ENCODE peak calls at places on chromosomes 6 and 20, in nine cellular contexts. A, C, W, K, P, D, M, U and I are unnamed samples. For H3K36me3, the result is how much of the 10 kb centered on the place peaks cover.

GRCh38 chr6:2616796-2617195 is 133.9 kb downstream of the MYLK4 start:
- DNase-seq in M (no peak), W (no peak), D (no peak), K (no peak), U (no peak), P (no peak), A (no peak), C (no peak), I (peak)

GRCh38 chr6:34709386-34709785 is 12.8 kb upstream of the ILRUN start:
- DNase-seq in P (peak), K (no peak), C (no peak), M (peak), A (peak), D (peak), U (peak), W (peak), I (no peak)

GRCh38 chr6:150418825-150419594 is 50.2 kb downstream of the IYD start:
- DNase-seq in A (peak), W (peak), P (peak), M (peak), K (peak), C (peak), D (peak), U (peak), I (peak)

GRCh38 chr6:33415831-33416230 is 2.1 kb downstream of the CUTA start:
- DNase-seq in M (no peak), A (no peak), K (no peak), U (no peak), W (no peak), P (no peak), C (no peak), D (no peak), I (no peak)

GRCh38 chr6:75300206-75300605 is 15.6 kb upstream of the TMEM30A start:
- DNase-seq in W (peak), K (no peak), U (no peak), C (no peak), M (no peak), A (no peak), P (no peak), D (no peak), I (no peak)

GRCh38 chr20:59194023-59194935 is 30.7 kb downstream of the ZNF831 start:
- DNase-seq in K (no peak), U (no peak), D (no peak), M (no peak), W (no peak), P (no peak), A (no peak), C (no peak), I (no peak)

GRCh38 chr6:2973656-2974055 is 2.3 kb upstream of the SERPINB6 start:
- DNase-seq in C (no peak), W (no peak), M (no peak), K (no peak), A (no peak), U (no peak), P (no peak), D (peak), I (no peak)

GRCh38 chr6:157613011-157613522 is 210.0 kb upstream of the SNX9 start:
- DNase-seq in W (no peak), A (no peak), P (no peak), D (no peak), K (no peak), M (peak), C (peak), U (peak), I (no peak)

GRCh38 chr6:36917541-36918193 is 31.9 kb downstream of the C6orf89 start:
- DNase-seq in K (no peak), D (no peak), U (peak), W (no peak), A (no peak), C (no peak), M (peak), P (peak), I (no peak)

GRCh38 chr6:28922004-28922840 is 1.6 kb downstream of the TRIM27 start:
- DNase-seq in K (no peak), C (peak), A (peak), P (no peak), W (no peak), D (no peak), U (peak), M (peak), I (no peak)

GRCh38 chr6:45709834-45710233 is 305.8 kb downstream of the CLIC5 start:
- DNase-seq in D (no peak), A (no peak), C (no peak), W (no peak), M (no peak), K (no peak), P (no peak), U (no peak), I (no peak)

GRCh38 chr6:27865952-27866369 is 46.2 kb downstream of the OR2B2 start:
- DNase-seq in D (no peak), K (peak), U (no peak), P (no peak), C (no peak), M (no peak), A (no peak), W (peak), I (no peak)

GRCh38 chr20:2911200-2911599 is 37.9 kb downstream of the PTPRA start:
- DNase-seq in M (peak), C (no peak), P (no peak), A (no peak), K (peak), U (peak), W (no peak), D (no peak), I (no peak)

GRCh38 chr6:157139054-157139708 is 184.1 kb downstream of the TMEM242 start:
- DNase-seq in C (no peak), M (no peak), A (no peak), D (no peak), K (peak), P (no peak), U (no peak), W (peak), I (no peak)

GRCh38 chr6:31831350-31832215 is 4.0 kb downstream of the HSPA1B start:
- DNase-seq in D (no peak), M (no peak), K (no peak), W (no peak), U (no peak), A (peak), P (peak), C (no peak), I (no peak)

GRCh38 chr6:166307981-166308768 is at the start of gene PRR18:
- DNase-seq in U (no peak), M (no peak), K (peak), A (peak), W (peak), P (no peak), D (no peak), C (peak), I (no peak)

GRCh38 chr20:3613821-3614440 is 49.3 kb downstream of the GFRA4 start:
- DNase-seq in K (no peak), U (peak), P (no peak), W (no peak), D (no peak), C (no peak), M (peak), A (no peak), I (peak)

GRCh38 chr20:56151834-56152233 is 96.7 kb upstream of the MC3R start:
- DNase-seq in P (no peak), C (no peak), D (no peak), K (no peak), U (no peak), A (no peak), W (no peak), M (no peak), I (no peak)

GRCh38 chr6:110307368-110307767 is 50.8 kb downstream of the METTL24 start:
- DNase-seq in P (no peak), C (no peak), K (no peak), A (no peak), U (no peak), W (no peak), M (no peak), D (no peak), I (no peak)

GRCh38 chr6:1662532-1662931 is 52.8 kb downstream of the FOXC1 start:
- DNase-seq in P (no peak), M (peak), C (no peak), K (no peak), W (no peak), D (no peak), U (no peak), A (no peak), I (no peak)

GRCh38 chr6:7568021-7568420 is 22.0 kb upstream of the SNRNP48 start:
- DNase-seq in W (no peak), M (peak), P (no peak), U (peak), D (no peak), K (no peak), A (no peak), C (no peak), I (no peak)

GRCh38 chr6:43746613-43747101 is 23.4 kb upstream of the VEGFA start:
- DNase-seq in P (no peak), W (peak), A (no peak), K (no peak), D (no peak), M (no peak), U (no peak), C (no peak), I (no peak)

GRCh38 chr6:50958148-50958547 is 139.5 kb downstream of the TFAP2B start:
- DNase-seq in D (no peak), P (no peak), U (no peak), M (no peak), K (no peak), C (no peak), W (no peak), A (no peak), I (no peak)

GRCh38 chr20:19397676-19398075 is 185.2 kb downstream of the SLC24A3 start:
- DNase-seq in P (no peak), W (no peak), K (peak), U (no peak), A (no peak), C (no peak), D (no peak), M (no peak), I (peak)

GRCh38 chr6:55088896-55089295 is 85.4 kb upstream of the HCRTR2 start:
- DNase-seq in P (no peak), C (no peak), W (no peak), D (no peak), K (no peak), M (no peak), A (no peak), U (no peak), I (no peak)

GRCh38 chr20:36624068-36624813 is 18.7 kb downstream of the RAB5IF start:
- DNase-seq in D (no peak), U (no peak), C (peak), A (peak), W (peak), P (no peak), K (peak), M (no peak), I (no peak)

GRCh38 chr20:41308290-41308691 is 9.2 kb downstream of the ZHX3 start:
- DNase-seq in P (no peak), A (no peak), M (peak), U (peak), C (peak), K (peak), D (no peak), W (peak), I (no peak)

GRCh38 chr20:38128691-38129090 is 36.4 kb downstream of the TGM2 start:
- DNase-seq in M (no peak), A (no peak), C (no peak), W (no peak), K (no peak), U (no peak), D (no peak), P (peak), I (no peak)

GRCh38 chr6:38004908-38005307 is 185.4 kb downstream of the ZFAND3 start:
- DNase-seq in M (no peak), D (no peak), U (no peak), A (no peak), W (no peak), P (no peak), C (no peak), K (no peak), I (no peak)

GRCh38 chr20:44956410-44956809 is 3.8 kb downstream of the TOMM34 start:
- DNase-seq in A (no peak), C (no peak), K (no peak), M (no peak), W (no peak), U (no peak), D (no peak), P (no peak), I (no peak)
- H3K36me3 ChIP-seq in A (under half), C (under half), K (under half), M (under half), W (under half), U (under half), D (under half), P (under half), I (half or more)

GRCh38 chr6:42431877-42432276 is 19.8 kb downstream of the TRERF1 start:
- DNase-seq in U (no peak), K (no peak), W (no peak), M (no peak), D (no peak), P (no peak), A (no peak), C (no peak), I (no peak)

GRCh38 chr6:42431356-42431755 is 20.4 kb downstream of the TRERF1 start:
- DNase-seq in K (no peak), D (no peak), W (no peak), U (no peak), A (no peak), M (no peak), P (no peak), C (no peak), I (no peak)

GRCh38 chr6:42429836-42430235 is 21.9 kb downstream of the TRERF1 start:
- DNase-seq in U (no peak), C (no peak), A (no peak), K (no peak), D (no peak), W (no peak), M (no peak), P (no peak), I (no peak)

GRCh38 chr6:42428326-42429041 is 23.2 kb downstream of the TRERF1 start:
- DNase-seq in C (peak), U (peak), A (peak), K (no peak), W (no peak), P (no peak), D (peak), M (peak), I (no peak)

GRCh38 chr6:42429042-42429574 is 22.6 kb downstream of the TRERF1 start:
- DNase-seq in M (no peak), U (no peak), W (no peak), A (no peak), K (no peak), C (no peak), D (no peak), P (no peak), I (no peak)
- H3K36me3 ChIP-seq in M (under half), U (under half), W (under half), A (under half), K (under half), C (under half), D (under half), P (under half), I (under half)

GRCh38 chr20:21373436-21373835 is 23.9 kb downstream of the NKX2-4 start:
- DNase-seq in A (no peak), M (no peak), U (no peak), K (no peak), P (no peak), D (no peak), W (no peak), C (no peak), I (no peak)

GRCh38 chr20:21368791-21369190 is 28.5 kb downstream of the NKX2-4 start:
- DNase-seq in A (no peak), M (no peak), K (no peak), C (no peak), U (no peak), P (no peak), W (no peak), D (no peak), I (no peak)

GRCh38 chr20:21371193-21371592 is 26.1 kb downstream of the NKX2-4 start:
- DNase-seq in W (no peak), U (no peak), K (no peak), C (no peak), D (no peak), M (no peak), P (no peak), A (no peak), I (no peak)

GRCh38 chr20:21376631-21377030 is 20.7 kb downstream of the NKX2-4 start:
- DNase-seq in K (no peak), D (no peak), M (peak), W (no peak), U (no peak), A (no peak), P (no peak), C (no peak), I (no peak)

GRCh38 chr20:21372016-21372415 is 25.3 kb downstream of the NKX2-4 start:
- DNase-seq in D (no peak), C (no peak), A (no peak), W (no peak), K (no peak), P (no peak), U (no peak), M (no peak), I (no peak)
- H3K36me3 ChIP-seq in D (under half), C (under half), A (under half), W (under half), K (under half), P (under half), U (under half), M (under half), I (half or more)

DNA sequence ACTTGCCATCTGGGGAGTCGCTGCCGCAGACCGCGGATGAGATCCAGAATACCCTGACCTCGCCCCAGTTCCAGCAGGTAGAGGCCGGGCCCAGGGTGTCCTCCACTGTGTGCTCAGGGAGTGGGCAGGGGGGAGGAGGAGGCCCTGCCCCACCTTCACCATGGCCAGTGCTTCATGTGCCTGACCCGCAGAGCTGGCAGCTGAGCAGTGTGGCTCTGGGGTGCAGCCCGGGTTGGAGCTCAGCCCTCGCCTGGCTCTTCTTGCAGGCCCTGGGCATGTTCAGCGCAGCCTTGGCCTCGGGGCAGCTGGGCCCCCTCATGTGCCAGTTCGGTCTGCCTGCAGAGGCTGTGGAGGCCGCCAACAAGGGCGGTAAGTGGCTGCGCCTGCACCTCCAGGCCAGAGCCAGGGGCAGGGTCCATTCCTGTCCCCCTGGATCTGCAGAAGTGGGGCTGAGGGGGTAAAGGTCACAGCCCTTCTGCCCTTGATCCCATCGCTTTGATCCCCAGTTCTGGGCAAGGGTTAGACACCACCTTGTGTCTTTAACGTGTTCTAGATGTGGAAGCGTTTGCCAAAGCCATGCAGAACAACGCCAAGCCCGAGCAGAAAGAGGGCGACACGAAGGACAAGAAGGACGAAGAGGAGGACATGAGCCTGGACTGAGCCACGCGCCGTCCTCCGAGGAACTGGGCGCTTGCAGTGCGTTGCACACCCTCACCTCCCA is 5.5 kb downstream of the ADRM1 start:
- DNase-seq in C (no peak), W (no peak), M (no peak), U (no peak), A (no peak), P (no peak), D (no peak), K (no peak), I (no peak)
- H3K36me3 ChIP-seq in C (under half), W (under half), M (half or more), U (half or more), A (under half), P (under half), D (half or more), K (under half), I (half or more)

GRCh38 chr6:145906144-145906543 is 58.0 kb downstream of the SHPRH start:
- DNase-seq in K (no peak), M (no peak), P (no peak), A (no peak), C (no peak), D (no peak), U (no peak), W (no peak), I (no peak)
- H3K36me3 ChIP-seq in K (under half), M (under half), P (under half), A (under half), C (under half), D (under half), U (under half), W (under half), I (under half)

GRCh38 chr6:160261120-160261450 is 2.5 kb upstream of the SLC22A2 start:
- DNase-seq in P (no peak), C (no peak), U (no peak), W (no peak), K (no peak), A (no peak), D (no peak), M (no peak), I (no peak)

GRCh38 chr6:160265869-160266476 is 7.4 kb upstream of the SLC22A2 start:
- DNase-seq in P (no peak), A (no peak), W (no peak), U (no peak), K (no peak), M (no peak), C (no peak), D (no peak), I (no peak)

GRCh38 chr6:160261991-160262718 is 3.5 kb upstream of the SLC22A2 start:
- DNase-seq in A (no peak), U (no peak), K (peak), W (peak), M (no peak), P (no peak), D (no peak), C (peak), I (no peak)

GRCh38 chr6:160264213-160264612 is 5.6 kb upstream of the SLC22A2 start:
- DNase-seq in P (no peak), K (no peak), U (no peak), M (no peak), W (no peak), D (no peak), A (no peak), C (peak), I (no peak)

DNA sequence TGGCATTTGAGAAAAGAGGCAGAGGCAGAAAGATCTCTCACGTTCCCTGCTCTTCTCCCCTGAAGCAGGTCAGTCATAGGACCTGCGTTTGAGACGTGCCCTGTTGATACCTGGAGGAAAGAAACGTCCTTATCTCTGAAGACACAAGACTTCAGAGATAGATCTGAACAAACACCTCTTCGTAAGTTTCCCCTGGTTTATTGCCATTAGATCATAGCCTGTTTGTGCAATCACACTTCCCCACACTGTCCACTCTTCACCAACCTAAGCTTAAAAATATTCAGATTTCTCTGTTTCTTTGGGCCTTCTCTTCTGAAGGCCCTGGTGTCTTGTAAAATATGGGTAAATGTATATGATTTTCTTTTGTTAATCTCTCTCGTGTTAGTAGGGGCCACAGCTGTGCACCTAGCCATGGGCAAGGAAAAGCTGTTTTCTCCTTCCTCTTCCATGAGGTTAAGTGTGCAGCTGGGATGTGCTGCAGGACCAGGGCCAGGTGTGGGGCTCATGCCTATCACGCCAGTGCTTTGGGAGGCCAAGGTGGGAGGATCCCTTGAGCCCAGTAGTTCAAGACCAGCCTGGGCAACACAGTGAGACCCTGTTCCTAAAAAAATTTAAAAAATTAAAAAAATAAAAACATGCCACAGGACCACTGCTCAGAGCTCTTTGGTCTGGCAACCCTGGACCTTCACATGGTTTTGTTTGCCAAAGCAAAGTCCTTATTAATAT is 4.8 kb upstream of the SLC22A2 start:
- DNase-seq in K (no peak), P (no peak), A (no peak), D (no peak), C (peak), M (no peak), U (no peak), W (no peak), I (no peak)
- H3K36me3 ChIP-seq in K (under half), P (under half), A (under half), D (under half), C (under half), M (under half), U (under half), W (under half), I (under half)

GRCh38 chr6:17602888-17603287 is 2.8 kb downstream of the FAM8A1 start:
- DNase-seq in D (no peak), K (no peak), C (peak), P (no peak), A (no peak), W (no peak), U (no peak), M (no peak), I (no peak)
- H3K36me3 ChIP-seq in D (under half), K (under half), C (under half), P (under half), A (under half), W (under half), U (under half), M (under half), I (under half)

GRCh38 chr20:64030371-64031134 is 5.4 kb upstream of the C20orf204 start:
- DNase-seq in P (no peak), M (no peak), U (no peak), A (no peak), K (no peak), C (peak), D (no peak), W (no peak), I (no peak)

GRCh38 chr20:64031822-64032314 is 4.1 kb upstream of the C20orf204 start:
- DNase-seq in W (no peak), K (no peak), M (no peak), A (no peak), U (no peak), D (no peak), C (no peak), P (no peak), I (no peak)

GRCh38 chr20:64033981-64034493 is 1.9 kb upstream of the C20orf204 start:
- DNase-seq in U (no peak), A (no peak), C (no peak), W (no peak), M (no peak), D (no peak), K (no peak), P (no peak), I (no peak)

GRCh38 chr20:64035066-64035932 is 683 bp upstream of the C20orf204 start:
- DNase-seq in C (no peak), K (no peak), D (no peak), P (no peak), M (no peak), W (no peak), A (no peak), U (no peak), I (no peak)

GRCh38 chr20:64032706-64033624 is 3.0 kb upstream of the C20orf204 start:
- DNase-seq in K (no peak), C (no peak), M (no peak), D (no peak), U (no peak), A (no peak), P (no peak), W (no peak), I (no peak)
- H3K36me3 ChIP-seq in K (under half), C (under half), M (under half), D (half or more), U (under half), A (under half), P (under half), W (under half), I (under half)